ENCODE peak calls at places on chromosomes 2 and 18, in ten cellular contexts. U, P, M, T, W, R, Z, E, I and G are unnamed samples.
A peak's percentile ranks its signal among the peaks of the same experiment; 100 is the strongest.

GRCh38 chr2:144501118-144501517 is 18.8 kb downstream of the ZEB2 start:
- DNase-seq in P (no peak), E (no peak), T (no peak), R (no peak), I (no peak), U (no peak), Z (no peak), W (peak; percentile 67), M (no peak), G (no peak)

GRCh38 chr18:8142131-8142711 is 467.0 kb upstream of the RAB12 start:
- DNase-seq in I (no peak), W (peak; percentile 72), U (peak; percentile 31), Z (peak; percentile 57), P (no peak), R (no peak), E (no peak), T (no peak), M (no peak), G (no peak)

GRCh38 chr2:1132328-1132964 is 181.8 kb downstream of the SNTG2 start:
- DNase-seq in M (no peak), R (peak; percentile 78), P (no peak), W (no peak), I (no peak), E (no peak), Z (no peak), T (no peak), U (no peak), G (no peak)

GRCh38 chr18:4453712-4454547 is 1.2 kb downstream of the DLGAP1 start:
- DNase-seq in E (peak; percentile 33), T (no peak), Z (no peak), P (no peak), R (no peak), I (no peak), M (no peak), W (no peak), U (no peak), G (peak; percentile 11)

GRCh38 chr2:197707316-197708213 is 2.4 kb downstream of the MARS2 start:
- DNase-seq in M (no peak), P (no peak), T (no peak), U (peak; percentile 76), E (no peak), R (peak; percentile 10), W (peak; percentile 74), Z (peak; percentile 60), I (no peak), G (peak; percentile 32)

GRCh38 chr2:207630491-207630890 is 5.3 kb upstream of the METTL21A start:
- DNase-seq in P (no peak), U (no peak), M (no peak), E (no peak), I (no peak), Z (no peak), W (no peak), R (no peak), T (no peak), G (no peak)

GRCh38 chr2:102508863-102509262 is 35.8 kb downstream of the SLC9A4 start:
- DNase-seq in M (no peak), U (no peak), E (no peak), W (no peak), Z (peak; percentile 48), I (no peak), T (no peak), R (no peak), P (no peak), G (no peak)

GRCh38 chr2:218501665-218502064 is 66.5 kb downstream of the USP37 start:
- DNase-seq in T (no peak), M (no peak), U (peak; percentile 69), R (no peak), Z (peak; percentile 84), I (no peak), P (no peak), W (peak; percentile 65), E (no peak), G (no peak)

GRCh38 chr2:65061910-65062339 is 5.7 kb downstream of the CEP68 start:
- DNase-seq in Z (no peak), P (no peak), U (no peak), T (peak; percentile 93), R (no peak), M (no peak), I (no peak), W (no peak), E (no peak), G (no peak)

GRCh38 chr2:135913726-135914365 is 37.6 kb upstream of the MCM6 start:
- DNase-seq in W (peak; percentile 47), M (peak; percentile 55), P (peak; percentile 36), Z (peak; percentile 59), R (peak; percentile 66), T (peak; percentile 21), E (no peak), U (peak; percentile 70), I (no peak), G (peak; percentile 38)

GRCh38 chr2:135914485-135914884 is 38.2 kb upstream of the MCM6 start:
- DNase-seq in M (no peak), I (no peak), Z (no peak), U (no peak), T (no peak), W (no peak), R (no peak), P (no peak), E (no peak), G (no peak)

DNA sequence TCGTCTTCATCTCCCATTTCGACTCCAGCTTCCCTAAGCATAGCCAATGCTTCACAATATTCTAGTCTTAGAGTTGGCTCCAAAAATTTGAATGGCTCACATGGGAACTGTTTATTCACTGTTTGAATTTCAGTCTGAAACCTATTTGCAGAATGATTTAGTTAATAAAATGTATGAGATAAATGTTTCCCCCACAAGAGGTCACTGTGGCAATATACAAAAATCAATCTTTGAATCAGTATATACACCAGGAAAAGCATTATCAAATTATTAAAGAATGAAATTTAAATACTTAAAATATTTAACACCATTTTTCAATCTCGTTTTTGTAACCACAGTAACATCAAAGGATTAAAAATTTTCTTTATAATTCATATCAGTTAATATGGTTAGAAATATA is 40.0 kb upstream of the MCM6 start:
- DNase-seq in Z (peak; percentile 76), U (peak; percentile 67), W (peak; percentile 40), I (no peak), E (no peak), T (no peak), P (no peak), M (peak; percentile 17), R (no peak), G (peak; percentile 15)
- TF ChIP-seq CTCF in Z (peak; percentile 26), U (peak; percentile 39), W (peak; percentile 45), I (no peak), E (no peak), T (peak; percentile 51), P (peak; percentile 66), M (no peak), R (peak; percentile 75), G (no peak)

GRCh38 chr2:205883026-205883425 is 200.7 kb downstream of the NRP2 start:
- DNase-seq in U (no peak), E (no peak), Z (no peak), M (no peak), P (no peak), W (no peak), R (no peak), I (no peak), T (no peak), G (no peak)
- TF ChIP-seq CTCF in U (no peak), E (no peak), Z (no peak), M (no peak), P (no peak), W (no peak), R (no peak), I (no peak), T (no peak), G (no peak)

GRCh38 chr2:179594268-179595112 is 266.9 kb downstream of the ZNF385B start:
- DNase-seq in T (no peak), W (no peak), Z (no peak), M (no peak), R (no peak), P (no peak), E (no peak), I (no peak), U (peak; percentile 42), G (no peak)

GRCh38 chr2:179593323-179593722 is 268.1 kb downstream of the ZNF385B start:
- DNase-seq in U (no peak), Z (no peak), I (no peak), R (no peak), P (no peak), T (no peak), E (no peak), M (no peak), W (no peak), G (no peak)

GRCh38 chr2:179592167-179592936 is 269.1 kb downstream of the ZNF385B start:
- DNase-seq in P (no peak), U (peak; percentile 27), E (no peak), Z (no peak), R (no peak), I (no peak), W (peak; percentile 90), T (no peak), M (no peak), G (no peak)

GRCh38 chr2:179596018-179596417 is 265.4 kb downstream of the ZNF385B start:
- DNase-seq in M (no peak), Z (no peak), E (no peak), W (peak; percentile 88), P (no peak), T (no peak), I (peak; percentile 49), U (peak; percentile 73), R (no peak), G (no peak)

GRCh38 chr2:179595284-179595683 is 266.1 kb downstream of the ZNF385B start:
- DNase-seq in P (no peak), W (no peak), I (no peak), T (no peak), M (peak; percentile 28), Z (no peak), E (no peak), R (no peak), U (no peak), G (no peak)
- TF ChIP-seq CTCF in P (peak; percentile 19), W (peak; percentile 26), I (peak; percentile 53), T (no peak), M (no peak), Z (no peak), E (no peak), R (no peak), U (no peak), G (no peak)

GRCh38 chr2:178824181-178824580 is 17.0 kb upstream of the TTN start:
- DNase-seq in R (no peak), P (no peak), E (no peak), U (no peak), Z (no peak), W (no peak), T (no peak), I (no peak), M (no peak), G (no peak)

GRCh38 chr2:178819992-178820391 is 12.8 kb upstream of the TTN start:
- DNase-seq in R (peak; percentile 26), U (peak; percentile 16), E (no peak), W (no peak), P (no peak), T (no peak), I (no peak), Z (peak; percentile 63), M (no peak), G (peak; percentile 12)

GRCh38 chr2:178825183-178825582 is 18.0 kb upstream of the TTN start:
- DNase-seq in M (no peak), P (no peak), R (no peak), E (no peak), Z (peak; percentile 80), I (no peak), U (peak; percentile 63), W (peak; percentile 58), T (no peak), G (no peak)

GRCh38 chr2:178819147-178819875 is 12.1 kb upstream of the TTN start:
- DNase-seq in T (no peak), R (no peak), U (peak; percentile 27), Z (peak; percentile 6), P (no peak), M (no peak), I (no peak), E (no peak), W (peak; percentile 5), G (no peak)
- TF ChIP-seq CTCF in T (no peak), R (no peak), U (no peak), Z (no peak), P (no peak), M (no peak), I (no peak), E (no peak), W (no peak), G (no peak)